ENCODE peak calls at places on chromosomes 13 and 19, in ten cellular contexts. J is endodermal cell, U is A673, V is neuronal stem cell, M is body of pancreas, I is fibroblast of lung, P is tibial nerve, F is left ventricle myocardium inferior, C is aorta, W is PC-3. T is an unnamed sample. For H3K4me1, the result is how much of the 10 kb centered on the place peaks cover.

GRCh38 chr19:4584670-4585460 is 25.4 kb upstream of the SEMA6B start:
- DNase-seq in F (no peak), J (peak), V (no peak), I (no peak), M (no peak), U (peak), C (no peak), P (no peak), W (no peak), T (peak)

GRCh38 chr19:53908933-53909415 is at the start of gene CACNG7:
- DNase-seq in P (no peak), J (peak), U (no peak), V (peak), I (peak), F (no peak), M (no peak), C (no peak), W (no peak), T (no peak)

GRCh38 chr19:56477429-56478338 is 539 bp upstream of the ZNF667 start:
- DNase-seq in M (peak), F (peak), P (peak), W (peak), U (peak), V (peak), J (peak), I (peak), C (peak), T (peak)

GRCh38 chr13:103287659-103288058 is 221.4 kb upstream of the SLC10A2 start:
- DNase-seq in W (peak), C (no peak), I (peak), F (no peak), J (no peak), U (no peak), M (no peak), V (no peak), P (no peak), T (no peak)

GRCh38 chr19:52248256-52248655 is 21.1 kb upstream of the ZNF766 start:
- DNase-seq in C (peak), J (peak), V (no peak), W (peak), I (peak), U (peak), F (peak), M (peak), P (peak), T (peak)

GRCh38 chr19:40921005-40921897 is 39.2 kb upstream of the CYP2A7 start:
- DNase-seq in F (no peak), P (no peak), M (peak), U (no peak), I (no peak), W (peak), J (peak), C (no peak), V (no peak), T (no peak)

GRCh38 chr13:77136902-77137420 is 110.0 kb upstream of the FBXL3 start:
- DNase-seq in W (no peak), I (peak), V (no peak), P (no peak), M (no peak), F (no peak), U (no peak), C (no peak), J (no peak), T (no peak)

GRCh38 chr19:52603558-52604207 is 33.6 kb downstream of the ZNF701 start:
- DNase-seq in J (no peak), W (no peak), I (peak), M (no peak), F (no peak), V (no peak), U (no peak), P (no peak), C (no peak), T (no peak)

GRCh38 chr19:27909861-27910260 is 1303.1 kb downstream of the UQCRFS1 start:
- DNase-seq in V (no peak), F (no peak), J (no peak), U (no peak), C (no peak), M (no peak), P (no peak), W (no peak), I (no peak), T (no peak)

GRCh38 chr13:80237646-80238045 is 103.3 kb downstream of the SPRY2 start:
- DNase-seq in J (no peak), F (no peak), U (no peak), V (no peak), M (no peak), I (peak), P (no peak), C (no peak), W (no peak), T (no peak)

GRCh38 chr13:48318014-48318713 is 14.6 kb downstream of the RB1 start:
- DNase-seq in M (peak), U (no peak), V (no peak), W (no peak), I (no peak), P (no peak), F (peak), C (peak), J (no peak), T (no peak)

GRCh38 chr13:94246495-94246894 is 233.0 kb downstream of the DCT start:
- DNase-seq in U (no peak), M (no peak), F (no peak), P (no peak), V (no peak), W (no peak), C (no peak), I (no peak), J (no peak), T (no peak)

GRCh38 chr13:98509271-98510155 is 67.4 kb downstream of the STK24 start:
- DNase-seq in C (peak), U (no peak), M (no peak), J (no peak), P (no peak), F (peak), V (no peak), W (peak), I (peak), T (no peak)
- H3K4me1 ChIP-seq in C (under half), U (under half), M (under half), J (under half), P (under half), F (half or more), V (under half), W (under half), I (under half), T (under half)

GRCh38 chr13:91520952-91521351 is 122.5 kb downstream of the GPC5 start:
- DNase-seq in W (no peak), V (no peak), F (no peak), J (no peak), U (no peak), P (no peak), I (no peak), C (no peak), M (no peak), T (no peak)
- H3K4me1 ChIP-seq in W (under half), V (under half), F (under half), J (under half), U (under half), P (under half), I (under half), C (under half), M (under half), T (under half)

DNA sequence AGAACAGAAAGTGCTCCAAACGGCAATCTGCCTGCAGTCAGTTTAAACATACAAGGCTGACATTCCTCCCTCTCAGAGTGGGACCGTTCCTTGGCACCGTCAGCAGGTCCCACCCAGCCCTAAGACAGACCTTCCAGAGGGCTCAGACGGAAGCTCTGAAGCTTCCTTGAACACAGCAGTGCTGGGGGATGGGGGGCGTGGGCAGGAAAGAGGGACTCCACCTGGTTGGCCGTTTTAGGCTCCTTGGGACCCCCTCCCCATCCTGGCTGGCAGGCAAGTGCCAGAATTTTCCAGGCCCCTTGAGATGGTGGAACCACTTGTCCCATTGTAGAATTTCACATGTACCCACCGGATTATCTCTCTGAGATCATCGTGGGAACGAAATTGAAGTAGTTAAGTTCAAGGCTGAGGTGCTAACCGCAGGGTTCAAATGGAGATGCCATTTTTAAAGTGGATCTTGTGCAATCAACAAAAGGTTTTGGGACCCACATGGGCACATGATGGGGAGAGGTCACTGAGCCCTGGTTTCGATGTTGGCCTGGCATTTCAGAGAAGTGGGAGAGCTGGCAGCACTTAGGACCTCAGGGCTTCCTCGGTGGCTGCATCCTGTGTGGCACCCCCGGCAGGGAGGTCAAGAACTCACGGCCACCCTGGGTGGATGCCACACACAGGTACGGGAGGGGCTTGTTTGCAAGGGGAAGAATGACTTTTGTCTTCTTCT is 46.2 kb downstream of the KLF2 start:
- DNase-seq in U (no peak), V (no peak), F (peak), I (no peak), P (no peak), M (no peak), W (no peak), C (peak), J (no peak), T (no peak)
- H3K4me1 ChIP-seq in U (under half), V (under half), F (half or more), I (under half), P (under half), M (under half), W (under half), C (under half), J (under half), T (under half)

GRCh38 chr19:48578891-48579290 is 26.9 kb downstream of the SULT2B1 start:
- DNase-seq in V (no peak), F (no peak), C (no peak), M (no peak), J (no peak), W (peak), I (peak), U (no peak), P (no peak), T (no peak)
- H3K4me1 ChIP-seq in V (under half), F (under half), C (under half), M (under half), J (under half), W (under half), I (under half), U (under half), P (under half), T (under half)

GRCh38 chr19:2494084-2494446 is 18.1 kb downstream of the GADD45B start:
- DNase-seq in W (peak), F (no peak), C (no peak), M (no peak), V (no peak), P (no peak), U (peak), J (no peak), I (peak), T (peak)
- H3K4me1 ChIP-seq in W (under half), F (under half), C (under half), M (half or more), V (under half), P (under half), U (under half), J (under half), I (under half), T (under half)

DNA sequence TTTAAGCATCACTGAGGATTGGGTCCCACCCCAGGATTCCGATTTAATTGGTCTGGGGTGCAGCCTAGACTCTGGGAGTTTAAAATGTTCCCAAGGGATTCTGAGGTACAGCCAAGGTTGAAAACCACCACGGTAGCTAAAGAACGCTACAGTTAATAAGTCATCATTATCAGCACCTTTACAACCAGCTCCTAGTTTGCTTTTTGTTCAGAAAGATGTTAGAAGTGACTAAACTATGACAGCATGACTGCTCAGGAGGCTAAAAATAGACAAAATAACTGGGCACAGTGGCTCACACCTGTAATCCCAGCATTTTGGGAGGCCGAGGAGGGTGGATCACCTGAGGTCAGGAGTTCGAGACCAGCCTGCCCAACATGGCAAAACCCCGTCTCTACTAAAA is 11.7 kb upstream of the EPSTI1 start:
- DNase-seq in V (no peak), F (no peak), W (no peak), P (no peak), C (no peak), J (no peak), U (no peak), M (no peak), I (no peak), T (no peak)
- H3K4me1 ChIP-seq in V (under half), F (under half), W (under half), P (under half), C (under half), J (under half), U (under half), M (under half), I (under half), T (under half)

GRCh38 chr19:2330632-2331284 is 2.3 kb downstream of the SPPL2B start:
- DNase-seq in J (no peak), F (no peak), V (no peak), I (no peak), C (no peak), W (no peak), P (no peak), U (no peak), M (peak), T (no peak)

GRCh38 chr19:2333027-2333806 is 4.7 kb downstream of the SPPL2B start:
- DNase-seq in M (peak), W (no peak), P (no peak), U (no peak), C (no peak), J (no peak), V (no peak), F (no peak), I (no peak), T (no peak)

GRCh38 chr19:2331601-2332246 is 3.2 kb downstream of the SPPL2B start:
- DNase-seq in P (no peak), U (no peak), W (no peak), M (no peak), F (no peak), J (no peak), C (no peak), I (no peak), V (no peak), T (no peak)

GRCh38 chr19:2333807-2334211 is 5.3 kb downstream of the SPPL2B start:
- DNase-seq in I (no peak), F (no peak), W (no peak), J (no peak), V (no peak), U (no peak), M (no peak), C (no peak), P (no peak), T (no peak)

GRCh38 chr19:2332341-2333026 is 4.0 kb downstream of the SPPL2B start:
- DNase-seq in C (no peak), V (no peak), I (no peak), M (no peak), U (peak), W (no peak), P (no peak), F (peak), J (no peak), T (peak)
- H3K4me1 ChIP-seq in C (under half), V (under half), I (under half), M (half or more), U (under half), W (under half), P (under half), F (half or more), J (under half), T (under half)

GRCh38 chr13:40653558-40654318 is 12.7 kb downstream of the FOXO1 start:
- DNase-seq in P (no peak), F (no peak), U (peak), W (no peak), V (no peak), I (peak), C (no peak), M (no peak), J (no peak), T (no peak)
- H3K4me1 ChIP-seq in P (under half), F (half or more), U (under half), W (under half), V (under half), I (under half), C (under half), M (half or more), J (under half), T (under half)

DNA sequence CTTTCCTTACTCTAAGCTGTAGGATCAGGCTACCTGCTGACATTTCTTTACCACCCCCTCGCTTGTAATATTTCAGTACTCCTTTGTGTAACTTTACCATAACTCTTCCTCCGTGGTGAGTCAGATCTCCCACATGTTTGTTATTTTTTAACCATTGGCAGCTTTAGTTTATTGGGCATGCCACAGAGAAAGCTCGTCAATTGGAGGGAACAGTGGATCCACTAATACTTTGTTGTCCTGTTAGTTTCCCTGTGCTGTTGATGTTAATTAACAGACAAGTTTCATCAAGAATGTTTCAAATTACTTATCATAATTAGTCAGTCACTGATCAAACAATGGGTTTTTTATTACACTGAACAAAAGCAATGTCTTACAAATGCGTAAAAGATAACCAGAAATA is 22.4 kb downstream of the EFNB2 start:
- DNase-seq in W (peak), F (no peak), J (no peak), M (no peak), U (no peak), V (no peak), P (no peak), I (peak), C (no peak), T (no peak)
- H3K4me1 ChIP-seq in W (under half), F (under half), J (under half), M (under half), U (under half), V (under half), P (under half), I (under half), C (under half), T (under half)

T was measured in BE2C.